ENCODE peak calls at places on chromosome 5, in four cellular contexts. N is spleen, E is stomach, U is HCT116. K is an unnamed sample.

GRCh38 chr5:173075137-173075868 is 19.2 kb downstream of the CREBRF start:
- DNase-seq in U (no peak), E (no peak), N (no peak), K (no peak)

GRCh38 chr5:68431181-68431580 is 215.6 kb downstream of the PIK3R1 start:
- DNase-seq in U (no peak), E (no peak), N (no peak), K (no peak)

GRCh38 chr5:64666058-64666457 is 24.2 kb upstream of the SHISAL2B start:
- DNase-seq in E (no peak), U (no peak), N (no peak), K (no peak)

GRCh38 chr5:53327811-53328331 is 152.6 kb upstream of the FST start:
- DNase-seq in E (no peak), N (no peak), U (no peak), K (no peak)

GRCh38 chr5:91175708-91176107 is 207.4 kb downstream of the ARRDC3 start:
- DNase-seq in N (no peak), E (no peak), U (no peak), K (no peak)

GRCh38 chr5:95164869-95165268 is 120.0 kb downstream of the MCTP1 start:
- DNase-seq in N (no peak), U (no peak), E (no peak), K (no peak)

GRCh38 chr5:163385276-163385675 is 52.1 kb upstream of the CCNG1 start:
- DNase-seq in U (no peak), E (no peak), N (no peak), K (no peak)

GRCh38 chr5:751496-751895 is 33.0 kb downstream of the ZDHHC11B start:
- DNase-seq in E (no peak), N (no peak), U (no peak), K (no peak)

GRCh38 chr5:107263387-107264003 is 407.2 kb downstream of the EFNA5 start:
- DNase-seq in E (no peak), U (no peak), N (no peak), K (no peak)

GRCh38 chr5:72531496-72532190 is 24.4 kb upstream of the ZNF366 start:
- DNase-seq in N (no peak), E (no peak), U (no peak), K (no peak)

GRCh38 chr5:68046445-68046844 is 169.1 kb upstream of the PIK3R1 start:
- DNase-seq in N (no peak), U (peak; percentile 24), E (no peak), K (no peak)

GRCh38 chr5:82107277-82107676 is 135.5 kb downstream of the ATG10 start:
- DNase-seq in N (no peak), E (no peak), U (no peak), K (no peak)

GRCh38 chr5:151047814-151048425 is 27.5 kb downstream of the GPX3 start:
- DNase-seq in N (no peak), E (no peak), U (no peak), K (no peak)

GRCh38 chr5:172424111-172424490 is 30.2 kb downstream of the SH3PXD2B start:
- DNase-seq in U (no peak), N (no peak), E (no peak), K (no peak)

GRCh38 chr5:20649966-20650365 is 662.0 kb upstream of the CDH18 start:
- DNase-seq in N (no peak), U (no peak), E (no peak), K (no peak)

GRCh38 chr5:100841358-100842076 is 61.6 kb downstream of the ST8SIA4 start:
- DNase-seq in U (peak; percentile 51), N (no peak), E (no peak), K (no peak)

GRCh38 chr5:153636713-153637112 is 146.2 kb downstream of the GRIA1 start:
- DNase-seq in N (no peak), E (no peak), U (no peak), K (no peak)

GRCh38 chr5:90054612-90055011 is 354.9 kb downstream of the CETN3 start:
- DNase-seq in U (no peak), N (no peak), E (no peak), K (no peak)

GRCh38 chr5:657570-657969 is 35.6 kb downstream of the TPPP start:
- DNase-seq in N (no peak), U (peak; percentile 23), E (no peak), K (no peak)

GRCh38 chr5:6712136-6712581 is 1.1 kb upstream of the TENT4A start:
- DNase-seq in E (peak; percentile 50), N (peak; percentile 93), U (no peak), K (no peak)

GRCh38 chr5:52893105-52893504 is 96.0 kb upstream of the ITGA2 start:
- DNase-seq in E (no peak), U (no peak), N (no peak), K (no peak)

GRCh38 chr5:149221326-149221725 is 50.3 kb upstream of the AFAP1L1 start:
- DNase-seq in E (no peak), N (no peak), U (no peak), K (no peak)

GRCh38 chr5:68499952-68500351 is 284.4 kb downstream of the PIK3R1 start:
- DNase-seq in E (no peak), U (no peak), N (no peak), K (no peak)

GRCh38 chr5:170612256-170612656 is 108.4 kb downstream of the KCNIP1 start:
- DNase-seq in E (no peak), N (peak; percentile 36), U (no peak), K (no peak)

GRCh38 chr5:80962630-80963520 is 2.7 kb downstream of the RASGRF2 start:
- DNase-seq in N (no peak), U (no peak), E (no peak), K (no peak)
- H3K27ac ChIP-seq in N (no peak overlapping the region), U (no peak overlapping the region), E (no peak overlapping the region), K (no peak overlapping the region)

DNA sequence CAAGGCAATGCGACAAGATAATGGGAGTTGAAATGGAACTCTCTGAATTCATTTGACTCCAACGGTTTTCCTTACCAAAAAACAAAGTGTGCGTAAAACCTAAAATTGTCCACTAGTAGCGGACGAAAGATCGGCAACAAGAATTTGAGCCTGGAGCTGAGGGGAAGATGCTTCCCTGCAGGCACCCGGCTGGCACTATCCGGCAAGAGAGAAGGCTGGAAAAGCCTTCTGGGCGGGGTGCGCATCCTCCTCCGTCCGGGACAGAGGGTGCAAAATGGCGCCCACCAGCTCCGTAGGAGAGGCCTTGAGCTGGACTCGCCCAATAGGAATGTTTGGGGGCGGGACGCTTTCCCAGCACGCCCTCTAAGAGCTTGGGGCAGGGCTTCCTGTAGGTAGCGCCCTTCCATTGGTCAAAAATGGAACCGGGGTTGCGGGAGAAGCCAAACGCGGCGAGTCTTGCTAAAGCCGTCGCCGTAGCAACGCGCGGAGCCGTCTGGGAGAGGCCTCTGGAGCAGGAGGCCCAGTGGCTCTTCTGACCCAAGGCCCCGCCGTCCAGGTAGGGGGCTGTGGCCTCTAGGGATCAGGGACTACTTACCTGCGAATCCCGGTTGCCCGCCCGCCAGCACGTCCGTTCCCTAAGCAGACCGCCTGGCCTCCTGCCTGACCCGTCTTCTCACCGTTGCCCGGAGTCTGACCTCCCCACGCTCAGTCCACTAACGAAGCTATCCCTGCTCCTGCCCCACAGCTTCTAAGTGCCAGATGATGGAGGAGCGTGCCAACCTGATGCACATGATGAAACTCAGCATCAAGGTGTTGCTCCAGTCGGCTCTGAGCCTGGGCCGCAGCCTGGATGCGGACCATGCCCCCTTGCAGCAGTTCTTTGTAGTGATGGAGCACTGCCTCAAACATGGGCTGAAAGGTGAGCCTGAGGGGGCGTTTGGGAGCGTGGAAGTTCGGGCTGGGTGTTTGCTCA is 9.2 kb downstream of the RUFY1 start:
- DNase-seq in U (peak; percentile 99), E (peak; percentile 98), N (peak; percentile 98), K (peak; percentile 99)
- TF ChIP-seq POLR2AphosphoS5 in U (peak; percentile 98), E (peak; percentile 96), N (peak; percentile 97), K (peak; percentile 93)

DNA sequence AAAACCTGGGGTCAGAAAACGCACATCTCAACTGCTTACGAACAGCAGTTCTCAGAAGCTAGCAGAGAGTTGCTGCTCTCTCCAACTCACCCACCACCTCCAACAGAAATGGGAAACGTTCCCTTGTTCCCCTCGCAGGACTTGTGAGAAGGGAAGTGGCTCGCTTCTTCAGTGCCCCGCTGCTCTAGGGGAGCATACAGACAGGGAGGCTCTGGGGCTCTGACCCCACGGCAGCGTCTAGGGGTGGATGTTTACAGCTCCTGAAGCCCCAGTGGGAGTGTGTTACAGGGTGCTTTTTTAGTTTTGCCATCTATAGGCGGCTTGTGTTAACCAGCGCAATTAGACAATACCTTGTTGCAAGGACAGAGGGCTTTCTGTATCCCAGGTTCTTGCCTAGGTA is 267.7 kb upstream of the ACTBL2 start:
- DNase-seq in N (no peak), U (no peak), E (no peak), K (no peak)
- H3K9me3 ChIP-seq in N (no peaks in the 10 kb centered on the region), U (no peaks in the 10 kb centered on the region), E (no peaks in the 10 kb centered on the region), K (no peaks in the 10 kb centered on the region)

GRCh38 chr5:96756985-96757384 is 50.8 kb downstream of the ERAP1 start:
- DNase-seq in U (no peak), N (no peak), E (no peak), K (no peak)
- H3K27ac ChIP-seq in U (no peak overlapping the region), N (no peak overlapping the region), E (no peak overlapping the region), K (no peak overlapping the region)

GRCh38 chr5:32107291-32107690 is 66.8 kb downstream of the GOLPH3 start:
- DNase-seq in U (no peak), N (no peak), E (no peak), K (no peak)
- TF ChIP-seq POLR2AphosphoS5 in U (no peak), N (peak; percentile 9), E (no peak), K (no peak)

GRCh38 chr5:105430516-105430915 is 1867.9 kb upstream of the NUDT12 start:
- DNase-seq in U (no peak), N (no peak), E (no peak), K (no peak)
- H3K9me3 ChIP-seq in U (no peaks in the 10 kb centered on the region), N (peaks cover 4% of the 10 kb centered on the region), E (no peaks in the 10 kb centered on the region), K (no peaks in the 10 kb centered on the region)